ENCODE peak calls at places on chromosome 22, in six cellular contexts. V is A673, L is transverse colon, T is tibial artery, B is right lobe of liver, Q is ovary. R is an unnamed sample. For H3K36me3, the result is how much of the 10 kb centered on the place peaks cover.

GRCh38 chr22:38921126-38921525 is 36.3 kb upstream of the APOBEC3A start:
- DNase-seq in V (no peak), L (peak), T (no peak), B (peak), Q (no peak), R (peak)

GRCh38 chr22:24510694-24511625 is 15.8 kb downstream of the UPB1 start:
- DNase-seq in V (no peak), L (no peak), T (no peak), B (peak), Q (peak), R (peak)

GRCh38 chr22:37340331-37341262 is 58.3 kb downstream of the CYTH4 start:
- DNase-seq in V (no peak), L (no peak), T (no peak), B (no peak), Q (no peak), R (no peak)

GRCh38 chr22:43515902-43516301 is 104.1 kb downstream of the MPPED1 start:
- DNase-seq in V (no peak), L (no peak), T (no peak), B (no peak), Q (no peak), R (no peak)

GRCh38 chr22:42931421-42932196 is 74.5 kb upstream of the ARFGAP3 start:
- DNase-seq in V (no peak), L (no peak), T (no peak), B (no peak), Q (no peak), R (no peak)

GRCh38 chr22:40708177-40708576 is 28.9 kb downstream of the MCHR1 start:
- DNase-seq in V (no peak), L (no peak), T (no peak), B (no peak), Q (no peak), R (no peak)

GRCh38 chr22:38736257-38736570 is 19.6 kb downstream of the SUN2 start:
- DNase-seq in V (no peak), L (no peak), T (no peak), B (no peak), Q (no peak), R (no peak)

GRCh38 chr22:23632178-23632577 is at the start of gene DRICH1:
- DNase-seq in V (no peak), L (no peak), T (no peak), B (no peak), Q (no peak), R (no peak)

GRCh38 chr22:48721394-48721666 is 1106.3 kb downstream of the BRD1 start:
- DNase-seq in V (no peak), L (peak), T (no peak), B (no peak), Q (no peak), R (peak)

GRCh38 chr22:37731804-37732471 is 35.1 kb downstream of the TRIOBP start:
- DNase-seq in V (no peak), L (peak), T (no peak), B (no peak), Q (no peak), R (peak)

GRCh38 chr22:39317756-39318506 is 1.5 kb downstream of the RPL3 start:
- DNase-seq in V (no peak), L (no peak), T (no peak), B (no peak), Q (no peak), R (no peak)

GRCh38 chr22:43860831-43861230 is 1.5 kb downstream of the SULT4A1 start:
- DNase-seq in V (no peak), L (no peak), T (no peak), B (no peak), Q (peak), R (peak)

GRCh38 chr22:34160117-34160758 is 240.0 kb upstream of the LARGE1 start:
- DNase-seq in V (no peak), L (no peak), T (no peak), B (no peak), Q (no peak), R (no peak)

GRCh38 chr22:24845036-24845918 is 39.3 kb downstream of the SGSM1 start:
- DNase-seq in V (no peak), L (no peak), T (peak), B (no peak), Q (peak), R (no peak)

GRCh38 chr22:25403752-25404471 is 160.6 kb upstream of the GRK3 start:
- DNase-seq in V (peak), L (no peak), T (no peak), B (no peak), Q (peak), R (peak)

GRCh38 chr22:39643311-39644083 is 72.9 kb downstream of the CACNA1I start:
- DNase-seq in V (no peak), L (no peak), T (no peak), B (no peak), Q (no peak), R (no peak)

GRCh38 chr22:47151490-47151889 is 389.0 kb downstream of the TBC1D22A start:
- DNase-seq in V (no peak), L (no peak), T (no peak), B (no peak), Q (no peak), R (no peak)

GRCh38 chr22:39179841-39180335 is 27.4 kb upstream of the CBX7 start:
- DNase-seq in V (no peak), L (no peak), T (no peak), B (no peak), Q (no peak), R (no peak)

GRCh38 chr22:44755956-44756361 is 3.6 kb downstream of the ARHGAP8 start:
- DNase-seq in V (no peak), L (peak), T (no peak), B (no peak), Q (no peak), R (peak)

GRCh38 chr22:26563022-26563421 is 26.9 kb downstream of the TPST2 start:
- DNase-seq in V (no peak), L (no peak), T (no peak), B (no peak), Q (no peak), R (no peak)

GRCh38 chr22:44753189-44754042 is 1.0 kb downstream of the ARHGAP8 start:
- DNase-seq in V (no peak), L (no peak), T (no peak), B (no peak), Q (no peak), R (peak)

GRCh38 chr22:23223566-23224317 is 43.4 kb downstream of the BCR start:
- DNase-seq in V (no peak), L (peak), T (no peak), B (no peak), Q (no peak), R (peak)

GRCh38 chr22:41909290-41910049 is 5.4 kb downstream of the SHISA8 start:
- DNase-seq in V (no peak), L (no peak), T (no peak), B (no peak), Q (no peak), R (no peak)
- H3K27ac ChIP-seq in V (no peak), L (no peak), T (no peak), B (no peak), Q (no peak), R (no peak)

GRCh38 chr22:29284196-29284595 is 16.1 kb downstream of the EWSR1 start:
- DNase-seq in V (no peak), L (no peak), T (no peak), B (no peak), Q (no peak), R (no peak)
- H3K36me3 ChIP-seq in V (half or more), L (half or more), T (half or more), B (half or more), Q (under half), R (under half)

DNA sequence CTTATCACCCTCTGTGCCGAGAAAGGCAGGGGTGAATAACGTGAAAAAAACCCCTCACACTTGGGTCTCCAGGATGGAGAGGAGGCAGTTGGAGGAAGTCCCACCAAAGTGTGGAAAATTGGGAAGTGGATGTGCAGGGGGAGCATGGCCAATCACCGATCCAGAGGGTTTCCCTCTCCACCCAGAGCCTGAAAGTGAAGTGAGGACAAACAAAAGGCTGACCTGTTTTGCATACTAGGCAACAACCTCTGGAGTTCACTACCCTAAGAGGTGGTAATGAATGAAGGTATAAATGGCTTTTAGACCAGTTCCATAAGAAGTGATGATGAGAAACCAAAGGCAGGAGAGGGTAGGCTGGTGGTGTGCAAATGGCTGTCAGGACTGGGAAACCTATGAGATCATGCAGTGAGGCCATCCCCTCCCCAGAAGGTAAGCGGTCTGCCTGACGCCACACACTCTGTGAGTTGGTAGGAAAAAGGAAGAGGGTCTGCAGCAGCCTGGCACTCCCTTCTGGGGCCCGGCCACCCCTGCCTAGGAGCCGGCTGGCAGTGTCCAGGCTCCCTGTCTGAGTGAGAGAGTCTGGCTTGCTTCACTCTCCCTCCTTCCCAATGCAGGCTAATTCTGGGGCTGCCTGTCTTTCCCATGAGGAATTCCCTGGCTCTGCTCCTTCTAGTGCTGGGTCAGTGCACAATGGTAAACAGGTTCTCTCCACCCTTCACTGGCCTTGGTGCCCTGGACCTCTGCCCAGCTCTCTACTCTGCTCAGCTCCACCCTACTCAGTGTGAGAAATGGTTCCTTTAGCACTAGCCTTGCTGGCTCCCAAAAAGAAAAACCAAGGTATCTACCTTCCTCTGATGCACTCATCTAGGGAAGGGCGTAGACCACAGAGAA is 15.6 kb downstream of the TBC1D10A start:
- DNase-seq in V (no peak), L (peak), T (peak), B (peak), Q (peak), R (peak)
- H3K27ac ChIP-seq in V (no peak), L (peak), T (peak), B (peak), Q (peak), R (peak)

GRCh38 chr22:49910229-49911155 is 7.7 kb downstream of the ALG12 start:
- DNase-seq in V (no peak), L (no peak), T (no peak), B (no peak), Q (no peak), R (no peak)
- H3K36me3 ChIP-seq in V (under half), L (under half), T (half or more), B (under half), Q (under half), R (under half)

DNA sequence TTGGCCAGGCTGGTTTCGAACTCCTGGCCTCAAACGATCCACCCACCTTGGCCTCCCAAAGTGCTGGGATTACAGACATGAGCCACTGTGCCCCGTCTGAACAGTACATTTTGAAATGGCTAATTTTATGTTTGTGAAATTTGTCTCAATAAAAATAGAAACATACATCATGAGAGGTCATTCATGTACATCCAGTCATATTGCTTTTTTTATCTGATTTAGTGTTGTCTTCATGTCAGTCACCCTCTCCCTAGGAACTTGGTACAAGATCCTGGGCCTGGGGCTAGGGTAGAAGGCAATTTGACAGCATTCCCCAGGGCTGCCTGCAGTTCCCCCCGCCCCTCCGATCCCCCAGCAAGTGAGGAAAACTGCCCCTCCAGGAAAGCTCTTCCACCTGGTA is 46.6 kb upstream of the RBFOX2 start:
- DNase-seq in V (no peak), L (no peak), T (no peak), B (no peak), Q (no peak), R (no peak)
- H3K27ac ChIP-seq in V (no peak), L (no peak), T (no peak), B (no peak), Q (no peak), R (no peak)

DNA sequence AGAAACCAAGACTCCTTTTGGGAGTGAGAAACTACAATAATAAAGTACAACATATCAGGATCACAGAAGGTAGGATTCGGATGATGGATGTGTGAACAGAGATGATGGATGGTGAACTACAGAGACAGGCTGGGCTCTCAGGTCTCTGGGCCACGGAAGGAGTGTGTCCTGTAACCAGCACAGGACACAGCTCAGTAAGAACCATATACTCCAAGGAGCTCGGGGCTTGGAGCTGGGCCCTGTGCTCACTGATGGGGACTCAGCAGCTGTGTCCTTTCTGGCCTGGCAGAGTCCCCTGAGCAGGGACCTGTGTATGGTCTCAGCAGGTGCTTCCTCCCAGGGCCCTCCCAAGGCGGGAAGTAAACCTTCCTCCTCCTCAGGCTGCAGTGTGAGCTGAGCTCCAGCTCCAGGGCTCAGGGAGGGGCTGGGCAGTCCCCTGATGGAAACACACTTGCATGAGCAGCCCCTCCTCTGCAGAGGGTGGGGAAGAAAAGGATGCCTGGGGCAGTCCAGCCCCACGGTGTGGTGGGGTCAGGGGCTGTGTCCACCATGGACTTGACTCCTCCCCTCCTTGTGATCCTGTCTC is 39.8 kb upstream of the TOP3B start:
- DNase-seq in V (no peak), L (no peak), T (no peak), B (no peak), Q (no peak), R (no peak)
- H3K36me3 ChIP-seq in V (under half), L (under half), T (under half), B (under half), Q (under half), R (under half)

DNA sequence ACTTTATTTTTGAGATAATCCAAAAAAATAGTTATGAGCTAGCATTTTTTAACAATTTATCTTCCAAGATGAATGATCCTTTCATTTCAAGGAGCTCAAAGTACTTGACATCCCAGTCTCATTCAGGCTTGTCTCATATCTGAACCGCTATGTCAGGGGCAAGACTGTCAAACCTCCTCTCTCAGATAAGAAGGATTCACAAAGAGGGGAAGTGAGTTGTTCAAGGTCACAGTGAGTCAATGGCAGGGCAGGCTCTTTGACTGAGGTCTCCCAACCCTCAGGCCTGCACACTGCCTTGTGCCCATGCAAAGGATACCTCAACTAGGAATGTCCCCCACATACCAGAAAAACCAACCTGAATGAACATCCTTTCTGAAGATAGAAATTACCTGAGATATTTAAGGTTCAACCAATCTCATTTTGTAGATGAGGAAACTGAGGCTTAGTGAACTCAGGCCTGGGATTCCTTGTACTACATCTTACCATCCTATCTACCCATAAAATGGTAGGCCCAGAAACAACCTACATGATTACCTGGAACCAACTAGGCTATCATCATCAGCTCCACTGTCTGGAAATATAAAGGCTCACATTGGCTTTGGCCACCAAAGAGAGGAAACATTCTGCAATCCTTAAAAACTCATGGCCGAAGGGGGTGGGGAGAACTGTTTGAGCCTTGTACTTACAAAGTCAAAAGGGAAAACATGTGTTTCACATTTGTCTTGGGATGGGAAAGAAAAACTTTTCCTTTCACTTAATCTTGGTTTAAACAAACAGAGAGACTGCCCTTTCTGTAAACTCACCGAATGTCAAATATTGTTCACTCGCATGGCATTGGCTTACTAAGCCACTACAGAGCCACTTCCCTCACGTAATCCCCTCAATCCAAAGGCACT is 51.1 kb downstream of the LIF start:
- DNase-seq in V (no peak), L (no peak), T (peak), B (no peak), Q (no peak), R (no peak)
- H3K27ac ChIP-seq in V (peak), L (peak), T (peak), B (peak), Q (peak), R (peak)